ENCODE peak calls at places on chromosomes 11 and 22, in four cellular contexts. S, Z, P and C are unnamed samples. For H3K9me2 and H3K4me1, the result is how much of the 10 kb centered on the place peaks cover.

GRCh38 chr11:64844330-64845124 is at the start of gene CDC42BPG:
- DNase-seq in P (peak), Z (peak), S (peak), C (peak)

GRCh38 chr11:45021692-45022130 is 71.0 kb upstream of the TP53I11 start:
- DNase-seq in Z (no peak), S (no peak), P (peak), C (no peak)

GRCh38 chr11:121012091-121012490 is 11.8 kb upstream of the TBCEL start:
- DNase-seq in P (no peak), Z (no peak), S (no peak), C (peak)

GRCh38 chr11:134562941-134563471 is 151.0 kb upstream of the B3GAT1 start:
- DNase-seq in Z (no peak), S (no peak), P (no peak), C (no peak)

GRCh38 chr11:12677131-12677530 is 2.9 kb downstream of the TEAD1 start:
- DNase-seq in Z (no peak), S (no peak), P (peak), C (no peak)

GRCh38 chr11:76935030-76935429 is 74.3 kb downstream of the ACER3 start:
- DNase-seq in P (peak), S (no peak), Z (no peak), C (no peak)

GRCh38 chr11:75055511-75055910 is 41.2 kb downstream of the OR2AT4 start:
- DNase-seq in Z (no peak), S (no peak), P (peak), C (no peak)

GRCh38 chr11:3231851-3232744 is at the start of gene MRGPRE:
- DNase-seq in Z (no peak), P (peak), S (no peak), C (no peak)

GRCh38 chr11:14118047-14118446 is 155.5 kb downstream of the SPON1 start:
- DNase-seq in S (no peak), P (no peak), Z (no peak), C (no peak)

GRCh38 chr22:44133901-44134511 is 46.7 kb upstream of the PARVG start:
- DNase-seq in S (no peak), P (no peak), Z (no peak), C (no peak)

GRCh38 chr11:92837595-92837994 is 131.9 kb upstream of the MTNR1B start:
- DNase-seq in P (no peak), Z (peak), S (no peak), C (no peak)

GRCh38 chr11:126061707-126062678 is 673 bp downstream of the CDON start:
- DNase-seq in Z (peak), S (peak), P (peak), C (peak)

GRCh38 chr11:40306938-40307548 is 1152.4 kb downstream of the LRRC4C start:
- DNase-seq in S (no peak), P (peak), Z (peak), C (no peak)

GRCh38 chr11:4884341-4884740 is 2.6 kb downstream of the OR51T1 start:
- DNase-seq in P (no peak), Z (no peak), S (no peak), C (no peak)

GRCh38 chr22:38313384-38313955 is 3.8 kb downstream of the CSNK1E start:
- DNase-seq in Z (peak), S (no peak), P (peak), C (no peak)

GRCh38 chr22:50622723-50623327 is 5.1 kb downstream of the ARSA start:
- DNase-seq in S (peak), P (no peak), Z (no peak), C (no peak)

GRCh38 chr11:109036011-109036410 is 371.1 kb downstream of the DDX10 start:
- DNase-seq in S (no peak), P (no peak), Z (no peak), C (no peak)

GRCh38 chr22:49090061-49090852 is 737.4 kb downstream of the BRD1 start:
- DNase-seq in Z (no peak), S (no peak), P (no peak), C (no peak)

GRCh38 chr11:119262668-119263351 is 54.1 kb downstream of the MCAM start:
- DNase-seq in S (no peak), Z (peak), P (peak), C (no peak)

GRCh38 chr11:132898676-132899075 is 633.6 kb downstream of the OPCML start:
- DNase-seq in S (no peak), P (no peak), Z (no peak), C (no peak)
- H3K9me2 ChIP-seq in S (under half), P (under half), Z (under half), C (under half)

DNA sequence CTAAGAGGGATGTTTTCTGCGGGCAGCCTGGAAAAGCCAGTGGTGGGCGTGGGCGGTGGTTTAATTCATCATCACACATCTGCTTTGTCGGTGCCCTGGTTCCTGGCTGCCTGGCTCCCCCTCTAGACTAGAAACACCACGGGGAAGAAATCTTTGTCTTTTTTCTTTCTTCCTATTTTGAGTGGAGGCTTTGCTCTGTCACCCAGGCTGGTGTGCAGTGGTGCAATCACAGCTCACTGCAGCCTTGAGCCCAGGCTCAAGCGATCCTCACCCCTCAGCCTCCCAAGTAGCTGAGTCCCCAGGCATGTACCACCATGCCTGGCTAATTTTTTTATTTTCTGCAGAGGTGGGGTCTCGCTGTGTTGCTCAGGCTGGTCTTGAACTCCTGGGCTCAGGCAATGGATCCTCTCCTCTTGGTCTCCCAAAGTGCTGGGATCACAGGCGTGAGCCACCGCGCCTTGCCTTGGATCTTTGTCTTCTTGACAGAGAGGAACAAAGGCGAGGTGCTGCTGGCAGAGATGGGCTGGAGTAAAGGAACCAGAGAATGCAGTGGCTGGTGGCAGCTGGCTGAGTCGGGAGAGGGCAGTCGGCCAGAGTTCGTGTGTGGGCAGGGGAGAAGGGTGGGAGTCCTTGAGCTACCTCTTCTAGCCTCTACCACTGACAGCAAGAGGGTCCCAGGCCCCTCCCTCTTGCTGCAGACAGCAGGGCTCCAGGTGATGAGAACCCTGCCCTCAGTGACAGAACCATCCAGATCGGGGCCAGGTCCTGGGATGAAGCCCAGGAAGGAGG is 86.4 kb upstream of the LINC01488 start:
- DNase-seq in P (peak), S (no peak), Z (no peak), C (no peak)
- H3K4me1 ChIP-seq in P (under half), S (under half), Z (under half), C (under half)

DNA sequence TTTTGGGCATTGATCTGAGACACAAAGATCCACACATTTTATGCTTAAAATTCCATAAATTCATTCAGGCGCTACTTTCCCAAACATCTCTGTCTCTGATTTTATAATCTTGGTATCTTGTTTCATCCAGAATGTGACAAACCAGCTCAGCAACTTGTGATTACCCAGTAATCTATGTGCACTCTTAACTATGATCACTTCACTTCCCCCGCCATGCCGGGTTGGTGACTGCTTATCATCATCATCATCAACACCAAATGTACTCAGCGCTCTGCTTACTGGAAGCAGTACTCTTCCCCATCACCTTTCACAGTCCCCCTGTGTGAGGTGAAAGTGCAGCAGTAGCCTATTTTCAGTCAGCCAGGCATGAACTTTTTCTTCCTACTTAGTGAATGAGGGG is 15.2 kb upstream of the MMP7 start:
- DNase-seq in S (no peak), P (no peak), Z (peak), C (peak)
- H3K9me2 ChIP-seq in S (under half), P (under half), Z (under half), C (under half)

GRCh38 chr11:19393119-19393518 is 152.4 kb upstream of the E2F8 start:
- DNase-seq in S (no peak), P (no peak), Z (no peak), C (peak)

GRCh38 chr11:19392321-19392720 is 151.6 kb upstream of the E2F8 start:
- DNase-seq in P (peak), S (no peak), Z (no peak), C (no peak)

GRCh38 chr11:19393941-19394340 is 153.2 kb upstream of the E2F8 start:
- DNase-seq in Z (no peak), P (peak), S (no peak), C (no peak)

GRCh38 chr11:19395050-19395449 is 154.3 kb upstream of the E2F8 start:
- DNase-seq in P (no peak), S (no peak), Z (no peak), C (no peak)

DNA sequence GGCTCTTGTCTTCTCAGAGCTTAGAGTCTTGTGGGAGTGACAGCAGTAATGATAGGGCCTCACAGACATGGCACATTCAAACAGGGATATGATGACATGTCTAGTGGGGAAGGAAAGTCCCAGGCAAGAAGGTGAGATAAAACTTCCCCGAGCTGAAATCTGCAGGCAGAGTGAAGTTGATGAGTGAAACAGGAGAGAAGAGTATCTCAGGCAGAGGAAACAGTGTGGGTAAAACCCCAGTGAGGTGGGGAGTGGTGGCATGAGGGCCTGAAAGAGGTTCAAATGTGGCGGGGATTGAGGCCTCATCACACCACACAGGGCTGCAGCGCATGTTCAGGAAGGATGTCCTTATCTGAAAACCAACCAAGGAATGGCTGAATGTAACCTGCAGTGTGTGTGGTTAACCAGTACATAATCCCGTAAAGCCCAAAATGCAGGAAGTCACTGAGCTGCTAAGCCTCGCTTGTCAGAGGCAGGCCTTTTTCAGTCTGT is 153.8 kb upstream of the E2F8 start:
- DNase-seq in Z (no peak), P (no peak), S (no peak), C (no peak)
- H3K4me1 ChIP-seq in Z (under half), P (under half), S (under half), C (under half)

DNA sequence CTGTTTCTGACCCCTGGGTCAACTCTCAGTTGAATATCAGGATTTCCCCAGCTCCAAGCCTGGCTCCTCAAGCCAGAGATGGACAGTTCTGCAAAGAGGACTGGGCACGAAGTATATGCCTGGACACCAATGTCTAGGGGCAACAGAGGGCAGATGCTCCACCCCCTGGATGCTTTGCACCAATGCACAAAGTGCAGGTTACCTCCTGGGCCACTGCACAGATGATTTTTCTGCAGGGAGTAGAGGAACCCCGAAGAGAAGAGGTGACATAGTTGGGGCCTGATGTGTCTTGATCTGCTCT is 11.6 kb downstream of the TUBA8 start:
- DNase-seq in S (no peak), Z (no peak), P (no peak), C (no peak)
- H3K9me2 ChIP-seq in S (under half), Z (under half), P (under half), C (under half)

GRCh38 chr11:115871161-115871750 is 367.0 kb upstream of the CADM1 start:
- DNase-seq in S (no peak), P (no peak), Z (no peak), C (no peak)

GRCh38 chr11:115874843-115875242 is 370.6 kb upstream of the CADM1 start:
- DNase-seq in S (no peak), P (no peak), Z (no peak), C (no peak)

GRCh38 chr11:115873813-115874212 is 369.6 kb upstream of the CADM1 start:
- DNase-seq in S (no peak), P (no peak), Z (no peak), C (no peak)

GRCh38 chr11:115869780-115870431 is 365.7 kb upstream of the CADM1 start:
- DNase-seq in P (no peak), S (no peak), Z (peak), C (no peak)

GRCh38 chr11:115872418-115872817 is 368.2 kb upstream of the CADM1 start:
- DNase-seq in S (no peak), P (no peak), Z (no peak), C (no peak)
- H3K4me1 ChIP-seq in S (under half), P (under half), Z (under half), C (under half)

GRCh38 chr22:21030032-21030431 is 2.3 kb downstream of the SLC7A4 start:
- DNase-seq in S (no peak), Z (no peak), P (no peak), C (no peak)
- H3K9me2 ChIP-seq in S (under half), Z (under half), P (under half), C (under half)

GRCh38 chr11:67401495-67402191 is at the start of gene PPP1CA:
- DNase-seq in Z (peak), P (peak), S (peak), C (peak)
- H3K4me1 ChIP-seq in Z (under half), P (under half), S (under half), C (under half)

DNA sequence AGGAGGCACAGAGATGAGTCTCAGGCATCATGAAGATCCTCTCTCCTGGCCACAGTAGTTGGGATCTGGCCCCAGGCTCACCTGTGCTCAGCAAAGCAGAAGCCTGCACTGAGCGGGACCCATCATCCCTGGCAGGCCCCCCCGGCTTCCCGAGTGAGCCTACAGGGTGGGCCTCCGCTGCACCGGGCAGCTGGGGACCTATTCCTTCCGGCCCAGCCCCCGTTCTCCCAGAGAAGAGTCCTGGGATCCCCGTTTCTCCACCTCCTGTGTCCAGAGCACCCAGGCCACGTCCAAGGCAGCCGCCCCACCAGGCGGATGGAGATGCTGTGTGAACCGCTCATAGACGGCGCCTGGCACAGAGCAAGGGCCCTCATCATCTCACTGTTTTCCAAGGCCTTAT is 52.5 kb downstream of the ANO1 start:
- DNase-seq in P (no peak), S (no peak), Z (no peak), C (no peak)
- H3K9me2 ChIP-seq in P (under half), S (under half), Z (under half), C (under half)

DNA sequence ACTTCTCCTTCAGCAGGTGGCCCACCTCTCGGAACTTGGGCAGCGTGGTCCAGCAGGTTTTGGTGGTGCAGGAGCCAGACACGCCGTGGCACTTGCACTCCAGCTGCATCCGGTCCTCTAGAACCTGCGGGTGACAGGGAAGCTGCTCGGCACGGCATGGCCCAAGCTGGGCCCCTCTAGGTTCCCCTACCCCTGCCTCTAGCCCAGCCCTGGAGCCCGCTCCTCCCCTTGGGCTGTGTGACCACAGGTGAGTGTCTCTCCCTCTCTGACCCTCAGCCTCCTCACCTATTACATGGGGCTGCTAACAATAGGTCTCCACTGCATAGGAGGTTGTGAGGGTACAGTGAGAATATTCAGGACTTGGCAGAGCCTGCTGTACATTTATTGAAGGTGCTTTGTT is 53.8 kb downstream of the WNT7B start:
- DNase-seq in Z (no peak), S (no peak), P (no peak), C (no peak)
- H3K4me1 ChIP-seq in Z (under half), S (under half), P (under half), C (under half)